ENCODE peak calls at places on chromosomes 2 and 18, in four cellular contexts. One of them, this sample, is unnamed. For H3K9me3, the result is how much of the 10 kb centered on the place peaks cover.

GRCh38 chr2:128783193-128783671 is 464.6 kb upstream of the HS6ST1 start:
- DNase-seq in fibroblast of lung: no peak
- DNase-seq in astrocyte: no peak
- DNase-seq in BE2C: no peak
- DNase-seq in this sample: no peak

GRCh38 chr2:130759906-130760753 is 4.8 kb downstream of the AMER3 start:
- DNase-seq in fibroblast of lung: peak
- DNase-seq in astrocyte: no peak
- DNase-seq in BE2C: no peak
- DNase-seq in this sample: peak

GRCh38 chr2:239050252-239050649 is 202.4 kb downstream of the TWIST2 start:
- DNase-seq in fibroblast of lung: no peak
- DNase-seq in astrocyte: no peak
- DNase-seq in BE2C: no peak
- DNase-seq in this sample: no peak

GRCh38 chr2:174888646-174889271 is 116.4 kb downstream of the CHN1 start:
- DNase-seq in fibroblast of lung: peak
- DNase-seq in astrocyte: no peak
- DNase-seq in BE2C: peak
- DNase-seq in this sample: peak

GRCh38 chr2:70391988-70392387 is 90.1 kb upstream of the FAM136A start:
- DNase-seq in fibroblast of lung: peak
- DNase-seq in astrocyte: no peak
- DNase-seq in BE2C: no peak
- DNase-seq in this sample: no peak

GRCh38 chr2:102622646-102623045 is 3.3 kb downstream of the SLC9A2 start:
- DNase-seq in fibroblast of lung: no peak
- DNase-seq in astrocyte: no peak
- DNase-seq in BE2C: no peak
- DNase-seq in this sample: no peak

GRCh38 chr2:67289921-67290371 is 107.2 kb upstream of the ETAA1 start:
- DNase-seq in fibroblast of lung: peak
- DNase-seq in astrocyte: peak
- DNase-seq in BE2C: no peak
- DNase-seq in this sample: no peak

GRCh38 chr2:21039080-21039556 is 4.8 kb downstream of the APOB start:
- DNase-seq in fibroblast of lung: no peak
- DNase-seq in astrocyte: no peak
- DNase-seq in BE2C: no peak
- DNase-seq in this sample: no peak

GRCh38 chr2:35803133-35803532 is 552.4 kb upstream of the CRIM1 start:
- DNase-seq in fibroblast of lung: no peak
- DNase-seq in astrocyte: no peak
- DNase-seq in BE2C: peak
- DNase-seq in this sample: peak

GRCh38 chr2:210459407-210459806 is 17.2 kb downstream of the LANCL1 start:
- DNase-seq in fibroblast of lung: no peak
- DNase-seq in astrocyte: no peak
- DNase-seq in BE2C: no peak
- DNase-seq in this sample: no peak

GRCh38 chr2:39437522-39438296 is 624 bp upstream of the MAP4K3 start:
- DNase-seq in fibroblast of lung: peak
- DNase-seq in astrocyte: no peak
- DNase-seq in BE2C: peak
- DNase-seq in this sample: no peak

GRCh38 chr18:36465970-36466369 is 168.5 kb downstream of the FHOD3 start:
- DNase-seq in fibroblast of lung: no peak
- DNase-seq in astrocyte: no peak
- DNase-seq in BE2C: no peak
- DNase-seq in this sample: no peak

GRCh38 chr2:43611987-43612894 is 16.4 kb upstream of the THADA start:
- DNase-seq in fibroblast of lung: peak
- DNase-seq in astrocyte: peak
- DNase-seq in BE2C: peak
- DNase-seq in this sample: peak

GRCh38 chr2:71466301-71467179 is 13.2 kb downstream of the DYSF start:
- DNase-seq in fibroblast of lung: peak
- DNase-seq in astrocyte: peak
- DNase-seq in BE2C: peak
- DNase-seq in this sample: peak

GRCh38 chr2:41913921-41914609 is 133.8 kb upstream of the PKDCC start:
- DNase-seq in fibroblast of lung: no peak
- DNase-seq in astrocyte: no peak
- DNase-seq in BE2C: no peak
- DNase-seq in this sample: no peak

GRCh38 chr2:159637988-159638501 is 21.7 kb upstream of the BAZ2B start:
- DNase-seq in fibroblast of lung: peak
- DNase-seq in astrocyte: peak
- DNase-seq in BE2C: no peak
- DNase-seq in this sample: no peak

GRCh38 chr2:42935692-42936631 is 143.6 kb upstream of the HAAO start:
- DNase-seq in fibroblast of lung: no peak
- DNase-seq in astrocyte: no peak
- DNase-seq in BE2C: no peak
- DNase-seq in this sample: no peak

GRCh38 chr18:48529796-48530195 is 9.0 kb upstream of the CTIF start:
- DNase-seq in fibroblast of lung: peak
- DNase-seq in astrocyte: peak
- DNase-seq in BE2C: no peak
- DNase-seq in this sample: no peak

GRCh38 chr2:215868886-215869285 is 144.5 kb downstream of the MREG start:
- DNase-seq in fibroblast of lung: no peak
- DNase-seq in astrocyte: no peak
- DNase-seq in BE2C: no peak
- DNase-seq in this sample: no peak

GRCh38 chr2:134700730-134701129 is 18.1 kb downstream of the TMEM163 start:
- DNase-seq in fibroblast of lung: no peak
- DNase-seq in astrocyte: no peak
- DNase-seq in BE2C: no peak
- DNase-seq in this sample: no peak

GRCh38 chr2:36626071-36626470 is 28.1 kb upstream of the FEZ2 start:
- DNase-seq in fibroblast of lung: peak
- DNase-seq in astrocyte: peak
- DNase-seq in BE2C: no peak
- DNase-seq in this sample: no peak

GRCh38 chr18:33755918-33756590 is 178.0 kb downstream of the ASXL3 start:
- DNase-seq in fibroblast of lung: peak
- DNase-seq in astrocyte: peak
- DNase-seq in BE2C: no peak
- DNase-seq in this sample: peak

GRCh38 chr2:44515416-44515815 is 153.7 kb downstream of the CAMKMT start:
- DNase-seq in fibroblast of lung: peak
- DNase-seq in astrocyte: no peak
- DNase-seq in BE2C: no peak
- DNase-seq in this sample: no peak

GRCh38 chr2:240155080-240156025 is 14.9 kb upstream of the OTOS start:
- DNase-seq in fibroblast of lung: no peak
- DNase-seq in astrocyte: no peak
- DNase-seq in BE2C: no peak
- DNase-seq in this sample: no peak

GRCh38 chr2:130871843-130872242 is 35.1 kb downstream of the ARHGEF4 start:
- DNase-seq in fibroblast of lung: no peak
- DNase-seq in astrocyte: no peak
- DNase-seq in BE2C: no peak
- DNase-seq in this sample: no peak

GRCh38 chr2:77566582-77566981 is 44.4 kb upstream of the LRRTM4 start:
- DNase-seq in fibroblast of lung: no peak
- DNase-seq in astrocyte: no peak
- DNase-seq in BE2C: no peak
- DNase-seq in this sample: no peak

GRCh38 chr2:58521803-58522602 is 280.9 kb upstream of the FANCL start:
- DNase-seq in fibroblast of lung: peak
- DNase-seq in astrocyte: peak
- DNase-seq in BE2C: no peak
- DNase-seq in this sample: no peak

GRCh38 chr2:233711312-233712008 is 1.2 kb upstream of the UGT1A5 start:
- DNase-seq in fibroblast of lung: peak
- DNase-seq in astrocyte: peak
- DNase-seq in BE2C: peak
- DNase-seq in this sample: peak

GRCh38 chr2:129812071-129812470 is 167.4 kb upstream of the RAB6C start:
- DNase-seq in fibroblast of lung: no peak
- DNase-seq in astrocyte: no peak
- DNase-seq in BE2C: no peak
- DNase-seq in this sample: no peak

GRCh38 chr2:65435625-65436168 is 3.3 kb upstream of the SPRED2 start:
- DNase-seq in fibroblast of lung: peak
- DNase-seq in astrocyte: peak
- DNase-seq in BE2C: peak
- DNase-seq in this sample: peak

DNA sequence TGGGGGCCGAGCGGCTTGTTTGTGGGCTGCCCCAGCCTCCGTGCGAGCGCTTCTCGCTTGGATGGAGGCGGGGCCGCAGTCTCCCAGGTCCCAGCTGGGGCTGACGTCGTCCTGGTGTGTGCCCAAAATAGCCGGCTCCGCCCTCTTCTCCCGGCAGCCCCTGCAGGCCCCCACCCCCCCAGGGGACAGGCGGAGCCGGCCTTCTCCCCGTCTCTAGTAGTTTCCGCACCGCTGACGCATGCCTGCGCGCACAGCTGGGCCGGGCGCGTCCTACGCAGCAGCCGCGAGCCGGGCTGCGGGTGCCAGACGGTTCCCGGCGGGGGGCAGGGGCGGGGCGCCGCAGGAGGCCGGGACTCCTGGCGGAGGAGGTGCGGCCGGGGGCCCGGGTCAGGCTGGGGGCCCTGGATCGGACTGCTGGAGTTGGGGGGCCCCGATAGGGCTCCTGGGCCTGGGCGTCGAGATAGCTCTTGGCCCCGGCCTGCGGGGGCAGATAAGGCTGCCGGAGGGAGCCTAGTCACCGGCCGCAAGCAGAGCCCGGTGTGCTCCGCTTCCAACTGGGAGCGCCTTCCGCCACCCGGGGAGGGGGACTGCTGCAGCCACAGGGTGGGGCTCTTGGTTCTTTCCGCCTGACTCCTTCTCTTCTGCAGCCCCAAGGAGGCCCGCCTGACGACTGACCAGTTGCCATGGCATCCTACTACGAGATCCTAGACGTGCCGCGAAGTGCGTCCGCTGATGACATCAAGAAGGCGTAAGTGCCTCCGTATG is at the start of gene DNAJB2:
- DNase-seq in fibroblast of lung: peak
- DNase-seq in astrocyte: peak
- DNase-seq in BE2C: peak
- DNase-seq in this sample: peak
- TF ChIP-seq CTCF in fibroblast of lung: no peak
- TF ChIP-seq CTCF in astrocyte: no peak
- TF ChIP-seq CTCF in BE2C: no peak
- TF ChIP-seq CTCF in this sample: peak

GRCh38 chr2:94980406-94980805 is 45.1 kb upstream of the MAL start:
- DNase-seq in fibroblast of lung: no peak
- DNase-seq in astrocyte: no peak
- DNase-seq in BE2C: no peak
- DNase-seq in this sample: no peak
- H3K9me3 ChIP-seq in fibroblast of lung: under half
- H3K9me3 ChIP-seq in astrocyte: under half
- H3K9me3 ChIP-seq in BE2C: under half
- H3K9me3 ChIP-seq in this sample: under half

GRCh38 chr2:383173-383572 is 95.3 kb upstream of the ALKAL2 start:
- DNase-seq in fibroblast of lung: no peak
- DNase-seq in astrocyte: no peak
- DNase-seq in BE2C: no peak
- DNase-seq in this sample: no peak
- TF ChIP-seq CTCF in fibroblast of lung: no peak
- TF ChIP-seq CTCF in astrocyte: peak
- TF ChIP-seq CTCF in BE2C: no peak
- TF ChIP-seq CTCF in this sample: no peak

GRCh38 chr2:29075894-29076700 is 1.8 kb upstream of the PCARE start:
- DNase-seq in fibroblast of lung: peak
- DNase-seq in astrocyte: peak
- DNase-seq in BE2C: peak
- DNase-seq in this sample: peak
- H3K9me3 ChIP-seq in fibroblast of lung: under half
- H3K9me3 ChIP-seq in astrocyte: under half
- H3K9me3 ChIP-seq in BE2C: under half
- H3K9me3 ChIP-seq in this sample: under half

GRCh38 chr2:120275617-120276400 is 23.2 kb downstream of the RALB start:
- DNase-seq in fibroblast of lung: no peak
- DNase-seq in astrocyte: no peak
- DNase-seq in BE2C: no peak
- DNase-seq in this sample: no peak

GRCh38 chr2:120283649-120284048 is 31.0 kb downstream of the RALB start:
- DNase-seq in fibroblast of lung: peak
- DNase-seq in astrocyte: peak
- DNase-seq in BE2C: no peak
- DNase-seq in this sample: peak

GRCh38 chr2:120277505-120278205 is 25.0 kb downstream of the RALB start:
- DNase-seq in fibroblast of lung: no peak
- DNase-seq in astrocyte: no peak
- DNase-seq in BE2C: no peak
- DNase-seq in this sample: no peak

GRCh38 chr2:120279708-120280107 is 27.1 kb downstream of the RALB start:
- DNase-seq in fibroblast of lung: no peak
- DNase-seq in astrocyte: no peak
- DNase-seq in BE2C: no peak
- DNase-seq in this sample: no peak

GRCh38 chr2:120278901-120279300 is 26.2 kb downstream of the RALB start:
- DNase-seq in fibroblast of lung: no peak
- DNase-seq in astrocyte: no peak
- DNase-seq in BE2C: no peak
- DNase-seq in this sample: no peak
- TF ChIP-seq CTCF in fibroblast of lung: no peak
- TF ChIP-seq CTCF in astrocyte: no peak
- TF ChIP-seq CTCF in BE2C: no peak
- TF ChIP-seq CTCF in this sample: no peak

GRCh38 chr18:80050797-80051196 is 16.6 kb downstream of the RBFA start:
- DNase-seq in fibroblast of lung: no peak
- DNase-seq in astrocyte: no peak
- DNase-seq in BE2C: no peak
- DNase-seq in this sample: no peak
- H3K9me3 ChIP-seq in fibroblast of lung: under half
- H3K9me3 ChIP-seq in astrocyte: under half
- H3K9me3 ChIP-seq in BE2C: under half
- H3K9me3 ChIP-seq in this sample: under half